ENCODE peak calls at places on chromosomes 11 and 22, in ten cellular contexts. T, O, W, A, Q, L, G, C, J and F are unnamed samples.
A peak's percentile ranks its signal among the peaks of the same experiment; 100 is the strongest.

GRCh38 chr11:1202776-1203504 is 19.9 kb upstream of the MUC5B start:
- DNase-seq in T (peak; percentile 49), O (peak; percentile 47), W (peak; percentile 41), A (no peak), Q (peak; percentile 29), L (peak; percentile 67), G (peak; percentile 62), C (peak; percentile 33), J (peak; percentile 96), F (peak; percentile 52)

GRCh38 chr11:35178862-35179261 is 39.9 kb downstream of the CD44 start:
- DNase-seq in T (no peak), O (no peak), W (no peak), A (no peak), Q (no peak), L (no peak), G (no peak), C (no peak), J (no peak), F (no peak)

GRCh38 chr11:116980136-116980793 is 118.0 kb downstream of the SIK3 start:
- DNase-seq in T (no peak), O (no peak), W (no peak), A (no peak), Q (no peak), L (no peak), G (no peak), C (no peak), J (no peak), F (no peak)

GRCh38 chr11:122045181-122045586 is 70.8 kb downstream of the BLID start:
- DNase-seq in T (no peak), O (no peak), W (no peak), A (no peak), Q (peak; percentile 92), L (peak; percentile 6), G (no peak), C (no peak), J (no peak), F (no peak)

GRCh38 chr22:46813816-46814597 is 51.6 kb downstream of the TBC1D22A start:
- DNase-seq in T (no peak), O (no peak), W (no peak), A (no peak), Q (peak; percentile 54), L (no peak), G (no peak), C (no peak), J (no peak), F (no peak)

GRCh38 chr11:108902027-108902469 is 237.2 kb downstream of the DDX10 start:
- DNase-seq in T (no peak), O (no peak), W (no peak), A (no peak), Q (no peak), L (peak; percentile 27), G (no peak), C (no peak), J (no peak), F (no peak)

GRCh38 chr11:102780491-102780918 is at the start of gene MMP10:
- DNase-seq in T (no peak), O (no peak), W (no peak), A (no peak), Q (peak; percentile 89), L (peak; percentile 60), G (no peak), C (no peak), J (no peak), F (no peak)

GRCh38 chr11:92804388-92804787 is 165.1 kb upstream of the MTNR1B start:
- DNase-seq in T (no peak), O (no peak), W (no peak), A (no peak), Q (no peak), L (no peak), G (no peak), C (no peak), J (no peak), F (no peak)

GRCh38 chr11:68297052-68297378 is 15.4 kb upstream of the LRP5 start:
- DNase-seq in T (no peak), O (no peak), W (no peak), A (no peak), Q (no peak), L (no peak), G (no peak), C (no peak), J (no peak), F (no peak)

GRCh38 chr11:95279921-95280861 is 49.2 kb upstream of the SESN3 start:
- DNase-seq in T (no peak), O (no peak), W (no peak), A (peak; percentile 18), Q (no peak), L (no peak), G (no peak), C (no peak), J (peak; percentile 19), F (peak; percentile 18)

GRCh38 chr11:71112454-71112853 is 139.9 kb downstream of the SHANK2 start:
- DNase-seq in T (no peak), O (no peak), W (no peak), A (no peak), Q (no peak), L (no peak), G (no peak), C (no peak), J (no peak), F (no peak)

GRCh38 chr11:120024046-120024445 is 113.9 kb downstream of the TRIM29 start:
- DNase-seq in T (no peak), O (no peak), W (no peak), A (no peak), Q (no peak), L (no peak), G (no peak), C (no peak), J (no peak), F (no peak)

GRCh38 chr11:102234779-102235439 is 82.4 kb upstream of the BIRC3 start:
- DNase-seq in T (no peak), O (no peak), W (no peak), A (no peak), Q (no peak), L (no peak), G (no peak), C (no peak), J (no peak), F (no peak)

GRCh38 chr11:2482745-2483144 is 37.9 kb downstream of the KCNQ1 start:
- DNase-seq in T (no peak), O (no peak), W (no peak), A (no peak), Q (no peak), L (no peak), G (no peak), C (no peak), J (no peak), F (no peak)

GRCh38 chr22:44029069-44029468 is 5.0 kb downstream of the PARVB start:
- DNase-seq in T (no peak), O (no peak), W (no peak), A (no peak), Q (no peak), L (no peak), G (no peak), C (no peak), J (no peak), F (no peak)

GRCh38 chr22:44030051-44030701 is 6.1 kb downstream of the PARVB start:
- DNase-seq in T (no peak), O (no peak), W (no peak), A (no peak), Q (no peak), L (no peak), G (no peak), C (no peak), J (no peak), F (no peak)

GRCh38 chr22:44032126-44032730 is 8.1 kb downstream of the PARVB start:
- DNase-seq in T (no peak), O (no peak), W (no peak), A (no peak), Q (no peak), L (no peak), G (no peak), C (no peak), J (no peak), F (no peak)

GRCh38 chr22:44031111-44031963 is 7.2 kb downstream of the PARVB start:
- DNase-seq in T (no peak), O (no peak), W (no peak), A (no peak), Q (peak; percentile 87), L (no peak), G (no peak), C (no peak), J (no peak), F (no peak)

GRCh38 chr22:44030702-44031082 is 6.6 kb downstream of the PARVB start:
- DNase-seq in T (no peak), O (no peak), W (no peak), A (no peak), Q (no peak), L (no peak), G (no peak), C (no peak), J (no peak), F (no peak)
- H3K27ac ChIP-seq in T (peak overlapping the region; percentile 98), O (peak overlapping the region; percentile 45), W (no peak overlapping the region), A (no peak overlapping the region), Q (peak overlapping the region; percentile 97), L (no peak overlapping the region), G (peak overlapping the region; percentile 43), C (no peak overlapping the region), J (no peak overlapping the region), F (peak overlapping the region; percentile 39)

GRCh38 chr11:89249196-89249595 is 71.5 kb downstream of the TYR start:
- DNase-seq in T (no peak), O (no peak), W (no peak), A (no peak), Q (no peak), L (no peak), G (no peak), C (no peak), J (no peak), F (no peak)
- H3K4me3 ChIP-seq in T (no peak overlapping the region), O (no peak overlapping the region), W (no peak overlapping the region), A (no peak overlapping the region), Q (no peak overlapping the region), L (no peak overlapping the region), G (no peak overlapping the region), C (no peak overlapping the region), J (no peak overlapping the region), F (no peak overlapping the region)

GRCh38 chr11:12794556-12795230 is 120.5 kb downstream of the TEAD1 start:
- DNase-seq in T (peak; percentile 22), O (no peak), W (no peak), A (no peak), Q (no peak), L (no peak), G (no peak), C (no peak), J (no peak), F (no peak)
- H3K27ac ChIP-seq in T (no peak overlapping the region), O (no peak overlapping the region), W (no peak overlapping the region), A (no peak overlapping the region), Q (no peak overlapping the region), L (no peak overlapping the region), G (no peak overlapping the region), C (no peak overlapping the region), J (no peak overlapping the region), F (no peak overlapping the region)

GRCh38 chr22:42347281-42347824 is 76.9 kb upstream of the TCF20 start:
- DNase-seq in T (no peak), O (no peak), W (no peak), A (no peak), Q (no peak), L (no peak), G (no peak), C (no peak), J (peak; percentile 52), F (no peak)
- H3K4me3 ChIP-seq in T (no peak overlapping the region), O (no peak overlapping the region), W (no peak overlapping the region), A (no peak overlapping the region), Q (no peak overlapping the region), L (no peak overlapping the region), G (no peak overlapping the region), C (no peak overlapping the region), J (no peak overlapping the region), F (no peak overlapping the region)